ENCODE peak calls at places on chromosomes 16 and 17, in five cellular contexts. Y, V, I, F and Q are unnamed samples.

GRCh38 chr17:81960130-81960958 is 643 bp downstream of the NOTUM start:
- DNase-seq in I (no peak), F (no peak), V (no peak), Y (no peak), Q (no peak)

GRCh38 chr16:9138731-9139501 is 47.5 kb downstream of the HAPSTR1 start:
- DNase-seq in Y (peak), F (peak), I (peak), V (peak), Q (peak)

GRCh38 chr17:51764387-51764971 is 394.0 kb downstream of the CA10 start:
- DNase-seq in V (peak), F (no peak), I (peak), Y (peak), Q (peak)

GRCh38 chr16:82848013-82848412 is 221.2 kb downstream of the CDH13 start:
- DNase-seq in Y (no peak), I (no peak), F (no peak), V (no peak), Q (no peak)

GRCh38 chr16:23155445-23156049 is 6.3 kb upstream of the USP31 start:
- DNase-seq in I (peak), F (no peak), Y (peak), V (peak), Q (no peak)

GRCh38 chr17:17890773-17891759 is 54.3 kb upstream of the SREBF1 start:
- DNase-seq in I (peak), Y (peak), V (peak), F (no peak), Q (no peak)

GRCh38 chr17:68328676-68329075 is 37.4 kb downstream of the ARSG start:
- DNase-seq in I (no peak), Y (no peak), V (peak), F (no peak), Q (no peak)

GRCh38 chr16:82358601-82359221 is 188.7 kb upstream of the MPHOSPH6 start:
- DNase-seq in F (no peak), V (peak), I (no peak), Y (no peak), Q (no peak)

GRCh38 chr17:71975331-71975801 is 145.5 kb upstream of the SOX9 start:
- DNase-seq in Y (peak), I (no peak), F (no peak), V (peak), Q (no peak)

GRCh38 chr16:51034481-51035109 is 116.5 kb downstream of the SALL1 start:
- DNase-seq in V (no peak), F (no peak), I (no peak), Y (no peak), Q (no peak)

GRCh38 chr16:20253825-20254224 is 73.5 kb downstream of the GP2 start:
- DNase-seq in Y (no peak), V (no peak), I (no peak), F (no peak), Q (no peak)

GRCh38 chr17:57528084-57528451 is 217.0 kb downstream of the CCDC182 start:
- DNase-seq in Y (no peak), I (no peak), F (no peak), V (peak), Q (no peak)

GRCh38 chr16:50985733-50986132 is 165.3 kb downstream of the SALL1 start:
- DNase-seq in V (no peak), F (no peak), Y (no peak), I (no peak), Q (no peak)

GRCh38 chr17:38720941-38721340 is 9.2 kb upstream of the CISD3 start:
- DNase-seq in I (no peak), V (no peak), F (no peak), Y (no peak), Q (no peak)